ENCODE peak calls at places on chromosomes 12 and 14, in eight cellular contexts. One of them, this sample, is unnamed.

GRCh38 chr14:56630707-56631106 is 51.1 kb downstream of the TMEM260 start:
- DNase-seq in IMR-90: peak
- DNase-seq in GM12892: no peak
- DNase-seq in transverse colon: no peak
- DNase-seq in esophagus squamous epithelium: no peak
- DNase-seq in erythroblast: no peak
- DNase-seq in endothelial cell of umbilical vein: no peak
- DNase-seq in lower leg skin: no peak
- DNase-seq in this sample: no peak

GRCh38 chr14:95359974-95360826 is 40.5 kb upstream of the CLMN start:
- DNase-seq in erythroblast: no peak
- DNase-seq in endothelial cell of umbilical vein: no peak
- DNase-seq in transverse colon: no peak
- DNase-seq in GM12892: no peak
- DNase-seq in lower leg skin: no peak
- DNase-seq in IMR-90: no peak
- DNase-seq in esophagus squamous epithelium: no peak
- DNase-seq in this sample: no peak

GRCh38 chr14:100851586-100851916 is 25.6 kb downstream of the MEG3 start:
- DNase-seq in transverse colon: no peak
- DNase-seq in lower leg skin: no peak
- DNase-seq in endothelial cell of umbilical vein: no peak
- DNase-seq in IMR-90: no peak
- DNase-seq in erythroblast: no peak
- DNase-seq in esophagus squamous epithelium: no peak
- DNase-seq in GM12892: no peak
- DNase-seq in this sample: no peak

GRCh38 chr14:102592969-102593840 is 756 bp downstream of the RCOR1 start:
- DNase-seq in transverse colon: peak
- DNase-seq in esophagus squamous epithelium: no peak
- DNase-seq in erythroblast: peak
- DNase-seq in GM12892: no peak
- DNase-seq in endothelial cell of umbilical vein: peak
- DNase-seq in IMR-90: peak
- DNase-seq in lower leg skin: peak
- DNase-seq in this sample: no peak

GRCh38 chr14:42248131-42248530 is 641.5 kb downstream of the LRFN5 start:
- DNase-seq in IMR-90: no peak
- DNase-seq in GM12892: no peak
- DNase-seq in esophagus squamous epithelium: no peak
- DNase-seq in transverse colon: no peak
- DNase-seq in erythroblast: no peak
- DNase-seq in endothelial cell of umbilical vein: no peak
- DNase-seq in lower leg skin: no peak
- DNase-seq in this sample: no peak

GRCh38 chr12:2137707-2138106 is 84.9 kb downstream of the CACNA1C start:
- DNase-seq in erythroblast: no peak
- DNase-seq in GM12892: no peak
- DNase-seq in esophagus squamous epithelium: no peak
- DNase-seq in IMR-90: no peak
- DNase-seq in lower leg skin: peak
- DNase-seq in endothelial cell of umbilical vein: no peak
- DNase-seq in transverse colon: peak
- DNase-seq in this sample: no peak

GRCh38 chr14:94671870-94672444 is 59.8 kb downstream of the SERPINA3 start:
- DNase-seq in endothelial cell of umbilical vein: no peak
- DNase-seq in IMR-90: no peak
- DNase-seq in GM12892: no peak
- DNase-seq in lower leg skin: peak
- DNase-seq in esophagus squamous epithelium: no peak
- DNase-seq in transverse colon: no peak
- DNase-seq in erythroblast: no peak
- DNase-seq in this sample: no peak

GRCh38 chr14:57492859-57493258 is 798 bp downstream of the CCDC198 start:
- DNase-seq in erythroblast: no peak
- DNase-seq in endothelial cell of umbilical vein: no peak
- DNase-seq in IMR-90: peak
- DNase-seq in esophagus squamous epithelium: no peak
- DNase-seq in lower leg skin: no peak
- DNase-seq in GM12892: no peak
- DNase-seq in transverse colon: no peak
- DNase-seq in this sample: no peak

GRCh38 chr12:108644743-108645120 is 11.0 kb upstream of the SELPLG start:
- DNase-seq in erythroblast: no peak
- DNase-seq in lower leg skin: peak
- DNase-seq in endothelial cell of umbilical vein: no peak
- DNase-seq in IMR-90: no peak
- DNase-seq in esophagus squamous epithelium: no peak
- DNase-seq in transverse colon: no peak
- DNase-seq in GM12892: no peak
- DNase-seq in this sample: no peak

GRCh38 chr14:91361236-91361811 is 56.3 kb downstream of the CCDC88C start:
- DNase-seq in GM12892: no peak
- DNase-seq in erythroblast: no peak
- DNase-seq in lower leg skin: no peak
- DNase-seq in IMR-90: peak
- DNase-seq in esophagus squamous epithelium: no peak
- DNase-seq in endothelial cell of umbilical vein: no peak
- DNase-seq in transverse colon: no peak
- DNase-seq in this sample: no peak

GRCh38 chr14:69547701-69548348 is 26.8 kb downstream of the CCDC177 start:
- DNase-seq in endothelial cell of umbilical vein: no peak
- DNase-seq in transverse colon: no peak
- DNase-seq in esophagus squamous epithelium: no peak
- DNase-seq in lower leg skin: no peak
- DNase-seq in erythroblast: peak
- DNase-seq in GM12892: no peak
- DNase-seq in IMR-90: no peak
- DNase-seq in this sample: no peak

GRCh38 chr12:851343-851742 is 98.2 kb downstream of the RAD52 start:
- DNase-seq in endothelial cell of umbilical vein: peak
- DNase-seq in IMR-90: peak
- DNase-seq in erythroblast: no peak
- DNase-seq in GM12892: no peak
- DNase-seq in esophagus squamous epithelium: no peak
- DNase-seq in transverse colon: no peak
- DNase-seq in lower leg skin: no peak
- DNase-seq in this sample: no peak

GRCh38 chr12:101823891-101824290 is 6.9 kb downstream of the GNPTAB start:
- DNase-seq in transverse colon: peak
- DNase-seq in GM12892: peak
- DNase-seq in IMR-90: no peak
- DNase-seq in erythroblast: peak
- DNase-seq in lower leg skin: peak
- DNase-seq in esophagus squamous epithelium: no peak
- DNase-seq in endothelial cell of umbilical vein: peak
- DNase-seq in this sample: peak

GRCh38 chr14:73759183-73759713 is 45.1 kb upstream of the PNMA1 start:
- DNase-seq in transverse colon: peak
- DNase-seq in endothelial cell of umbilical vein: peak
- DNase-seq in erythroblast: peak
- DNase-seq in IMR-90: peak
- DNase-seq in GM12892: no peak
- DNase-seq in lower leg skin: peak
- DNase-seq in esophagus squamous epithelium: no peak
- DNase-seq in this sample: no peak

GRCh38 chr12:18250313-18250916 is 10.9 kb upstream of the PIK3C2G start:
- DNase-seq in lower leg skin: no peak
- DNase-seq in endothelial cell of umbilical vein: peak
- DNase-seq in esophagus squamous epithelium: no peak
- DNase-seq in GM12892: no peak
- DNase-seq in erythroblast: peak
- DNase-seq in transverse colon: no peak
- DNase-seq in IMR-90: peak
- DNase-seq in this sample: peak

GRCh38 chr14:23281247-23281646 is 4.7 kb downstream of the HOMEZ start:
- DNase-seq in IMR-90: no peak
- DNase-seq in transverse colon: no peak
- DNase-seq in GM12892: no peak
- DNase-seq in endothelial cell of umbilical vein: no peak
- DNase-seq in lower leg skin: no peak
- DNase-seq in esophagus squamous epithelium: no peak
- DNase-seq in erythroblast: no peak
- DNase-seq in this sample: no peak

GRCh38 chr14:98909251-98909944 is 362.6 kb downstream of the BCL11B start:
- DNase-seq in esophagus squamous epithelium: no peak
- DNase-seq in lower leg skin: no peak
- DNase-seq in erythroblast: no peak
- DNase-seq in transverse colon: no peak
- DNase-seq in IMR-90: no peak
- DNase-seq in endothelial cell of umbilical vein: no peak
- DNase-seq in GM12892: no peak
- DNase-seq in this sample: peak

GRCh38 chr12:124804011-124804621 is 59.5 kb downstream of the SCARB1 start:
- DNase-seq in endothelial cell of umbilical vein: peak
- DNase-seq in GM12892: no peak
- DNase-seq in erythroblast: peak
- DNase-seq in esophagus squamous epithelium: no peak
- DNase-seq in IMR-90: peak
- DNase-seq in lower leg skin: no peak
- DNase-seq in transverse colon: no peak
- DNase-seq in this sample: no peak

GRCh38 chr12:115873416-115874082 is 403.9 kb downstream of the MED13L start:
- DNase-seq in GM12892: no peak
- DNase-seq in transverse colon: no peak
- DNase-seq in erythroblast: no peak
- DNase-seq in endothelial cell of umbilical vein: no peak
- DNase-seq in IMR-90: no peak
- DNase-seq in esophagus squamous epithelium: no peak
- DNase-seq in lower leg skin: no peak
- DNase-seq in this sample: no peak

GRCh38 chr12:28065889-28066630 is 93.5 kb upstream of the PTHLH start:
- DNase-seq in lower leg skin: no peak
- DNase-seq in GM12892: no peak
- DNase-seq in esophagus squamous epithelium: no peak
- DNase-seq in transverse colon: no peak
- DNase-seq in erythroblast: no peak
- DNase-seq in IMR-90: no peak
- DNase-seq in endothelial cell of umbilical vein: no peak
- DNase-seq in this sample: no peak

GRCh38 chr12:101859664-101860607 is 17.4 kb upstream of the DRAM1 start:
- DNase-seq in erythroblast: no peak
- DNase-seq in IMR-90: peak
- DNase-seq in lower leg skin: no peak
- DNase-seq in GM12892: no peak
- DNase-seq in esophagus squamous epithelium: no peak
- DNase-seq in endothelial cell of umbilical vein: no peak
- DNase-seq in transverse colon: no peak
- DNase-seq in this sample: no peak

GRCh38 chr12:75511116-75512048 is at the start of gene KRR1:
- DNase-seq in transverse colon: peak
- DNase-seq in GM12892: peak
- DNase-seq in esophagus squamous epithelium: peak
- DNase-seq in lower leg skin: peak
- DNase-seq in IMR-90: peak
- DNase-seq in erythroblast: peak
- DNase-seq in endothelial cell of umbilical vein: peak
- DNase-seq in this sample: peak
- TF ChIP-seq POLR2A in transverse colon: peak
- TF ChIP-seq POLR2A in GM12892: peak
- TF ChIP-seq POLR2A in esophagus squamous epithelium: no peak
- TF ChIP-seq POLR2A in lower leg skin: no peak
- TF ChIP-seq POLR2A in IMR-90: peak
- TF ChIP-seq POLR2A in erythroblast: peak
- TF ChIP-seq POLR2A in endothelial cell of umbilical vein: peak
- TF ChIP-seq POLR2A in this sample: peak

DNA sequence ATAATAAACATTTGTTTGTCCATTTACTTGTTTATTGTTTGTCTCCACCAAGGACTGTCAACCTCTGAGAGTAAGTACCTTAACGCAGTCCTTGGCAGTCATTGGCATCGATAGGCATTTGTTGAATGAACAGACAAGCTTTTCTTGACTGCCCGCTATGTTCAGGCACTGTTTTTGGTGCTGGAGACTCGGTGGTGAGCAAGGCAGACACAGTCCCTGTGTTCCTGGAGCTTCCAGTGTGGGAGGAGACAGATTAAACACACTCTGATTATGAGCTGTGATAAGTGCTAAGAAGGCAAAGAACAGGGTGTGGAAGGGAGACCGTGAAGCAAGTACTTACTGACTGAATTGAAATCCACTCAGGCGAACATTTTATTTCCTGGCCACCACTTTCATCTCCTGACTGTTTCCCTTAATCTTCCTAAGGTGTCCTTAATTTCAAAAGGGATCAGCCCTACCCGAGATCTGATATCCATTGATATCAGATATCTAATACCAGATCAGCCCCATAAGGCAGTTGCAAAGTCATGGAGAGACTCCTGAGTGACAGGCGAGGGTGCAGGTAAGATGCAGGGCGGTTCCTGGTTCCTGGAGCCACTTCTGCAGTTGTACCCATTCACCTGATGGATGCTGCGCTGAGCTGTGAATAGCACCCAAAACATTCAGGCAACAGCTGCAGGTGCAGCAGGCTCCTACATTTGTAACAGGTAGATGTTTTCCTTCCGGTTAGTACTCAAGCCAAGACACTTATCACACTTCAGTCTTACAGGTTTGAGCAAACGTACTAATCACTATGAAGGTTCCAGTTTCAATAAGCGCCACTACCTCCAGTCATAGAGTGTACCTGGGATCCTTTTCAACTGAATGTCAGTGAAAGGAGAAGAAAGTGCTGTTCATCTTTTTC is 1.5 kb downstream of the ATP6V0A2 start:
- DNase-seq in endothelial cell of umbilical vein: peak
- DNase-seq in GM12892: no peak
- DNase-seq in erythroblast: peak
- DNase-seq in IMR-90: peak
- DNase-seq in esophagus squamous epithelium: no peak
- DNase-seq in transverse colon: peak
- DNase-seq in lower leg skin: no peak
- DNase-seq in this sample: no peak
- TF ChIP-seq POLR2A in endothelial cell of umbilical vein: no peak
- TF ChIP-seq POLR2A in GM12892: no peak
- TF ChIP-seq POLR2A in erythroblast: peak
- TF ChIP-seq POLR2A in IMR-90: no peak
- TF ChIP-seq POLR2A in esophagus squamous epithelium: no peak
- TF ChIP-seq POLR2A in transverse colon: peak
- TF ChIP-seq POLR2A in lower leg skin: no peak
- TF ChIP-seq POLR2A in this sample: no peak

GRCh38 chr12:87929346-87929745 is 99.9 kb downstream of the C12orf50 start:
- DNase-seq in endothelial cell of umbilical vein: no peak
- DNase-seq in erythroblast: no peak
- DNase-seq in IMR-90: no peak
- DNase-seq in GM12892: no peak
- DNase-seq in lower leg skin: no peak
- DNase-seq in esophagus squamous epithelium: no peak
- DNase-seq in transverse colon: no peak
- DNase-seq in this sample: no peak
- TF ChIP-seq POLR2A in endothelial cell of umbilical vein: no peak
- TF ChIP-seq POLR2A in erythroblast: no peak
- TF ChIP-seq POLR2A in IMR-90: no peak
- TF ChIP-seq POLR2A in GM12892: no peak
- TF ChIP-seq POLR2A in lower leg skin: no peak
- TF ChIP-seq POLR2A in esophagus squamous epithelium: no peak
- TF ChIP-seq POLR2A in transverse colon: no peak
- TF ChIP-seq POLR2A in this sample: no peak

GRCh38 chr14:64340560-64341196 is 46.5 kb upstream of the ESR2 start:
- DNase-seq in erythroblast: no peak
- DNase-seq in transverse colon: no peak
- DNase-seq in endothelial cell of umbilical vein: no peak
- DNase-seq in IMR-90: no peak
- DNase-seq in GM12892: no peak
- DNase-seq in lower leg skin: no peak
- DNase-seq in esophagus squamous epithelium: no peak
- DNase-seq in this sample: no peak

GRCh38 chr14:64337901-64338615 is 43.9 kb upstream of the ESR2 start:
- DNase-seq in lower leg skin: peak
- DNase-seq in transverse colon: peak
- DNase-seq in GM12892: peak
- DNase-seq in esophagus squamous epithelium: no peak
- DNase-seq in IMR-90: peak
- DNase-seq in erythroblast: peak
- DNase-seq in endothelial cell of umbilical vein: peak
- DNase-seq in this sample: peak

GRCh38 chr14:64338616-64339316 is 44.6 kb upstream of the ESR2 start:
- DNase-seq in erythroblast: peak
- DNase-seq in esophagus squamous epithelium: peak
- DNase-seq in endothelial cell of umbilical vein: peak
- DNase-seq in transverse colon: peak
- DNase-seq in GM12892: peak
- DNase-seq in IMR-90: peak
- DNase-seq in lower leg skin: peak
- DNase-seq in this sample: peak
- TF ChIP-seq POLR2A in erythroblast: peak
- TF ChIP-seq POLR2A in esophagus squamous epithelium: no peak
- TF ChIP-seq POLR2A in endothelial cell of umbilical vein: peak
- TF ChIP-seq POLR2A in transverse colon: peak
- TF ChIP-seq POLR2A in GM12892: no peak
- TF ChIP-seq POLR2A in IMR-90: no peak
- TF ChIP-seq POLR2A in lower leg skin: no peak
- TF ChIP-seq POLR2A in this sample: peak

This sample was measured in H54.